ENCODE peak calls at places on chromosomes 1 and 21, in four cellular contexts. S is A549, Z is K562, D is GM12878. X is an unnamed sample.

GRCh38 chr1:154955039-154955717 is 721 bp downstream of the PBXIP1 start:
- DNase-seq in S (no peak), Z (peak), D (no peak), X (peak)

GRCh38 chr21:38148046-38148445 is 108.7 kb upstream of the KCNJ15 start:
- DNase-seq in S (no peak), Z (no peak), D (no peak), X (no peak)

GRCh38 chr1:178353524-178353923 is 143.2 kb downstream of the CLEC20A start:
- DNase-seq in S (no peak), Z (no peak), D (no peak), X (no peak)

GRCh38 chr1:155008015-155008941 is 5.7 kb downstream of the ZBTB7B start:
- DNase-seq in S (no peak), Z (peak), D (no peak), X (no peak)

GRCh38 chr1:87089070-87089736 is 174.8 kb downstream of the HS2ST1 start:
- DNase-seq in S (no peak), Z (no peak), D (no peak), X (no peak)

GRCh38 chr1:28582248-28582615 is 9.8 kb upstream of the RAB42 start:
- DNase-seq in S (peak), Z (no peak), D (no peak), X (no peak)

GRCh38 chr1:21290546-21290944 is 282 bp upstream of the ECE1 start:
- DNase-seq in S (peak), Z (no peak), D (peak), X (no peak)

GRCh38 chr1:223123238-223123976 is 19.6 kb downstream of the TLR5 start:
- DNase-seq in S (peak), Z (peak), D (no peak), X (peak)

GRCh38 chr1:41490911-41491310 is 6.4 kb upstream of the EDN2 start:
- DNase-seq in S (no peak), Z (no peak), D (no peak), X (no peak)

GRCh38 chr1:66135165-66135564 is 342.5 kb downstream of the PDE4B start:
- DNase-seq in S (no peak), Z (no peak), D (no peak), X (no peak)

GRCh38 chr21:34082769-34083168 is 9.4 kb downstream of the MRPS6 start:
- DNase-seq in S (no peak), Z (no peak), D (no peak), X (no peak)

GRCh38 chr1:66152034-66152433 is 359.3 kb downstream of the PDE4B start:
- DNase-seq in S (no peak), Z (no peak), D (no peak), X (no peak)

GRCh38 chr1:95850798-95851197 is 616.8 kb downstream of the RWDD3 start:
- DNase-seq in S (no peak), Z (no peak), D (no peak), X (no peak)

GRCh38 chr1:115606305-115606704 is 35.5 kb upstream of the VANGL1 start:
- DNase-seq in S (no peak), Z (no peak), D (no peak), X (no peak)

GRCh38 chr1:24932284-24932683 is 2.2 kb upstream of the RUNX3 start:
- DNase-seq in S (peak), Z (peak), D (no peak), X (no peak)

GRCh38 chr1:51699376-51699775 is 82.5 kb downstream of the OSBPL9 start:
- DNase-seq in S (no peak), Z (no peak), D (no peak), X (no peak)

GRCh38 chr1:182080955-182081582 is 19.6 kb upstream of the ZNF648 start:
- DNase-seq in S (peak), Z (peak), D (no peak), X (peak)

GRCh38 chr1:7457811-7458210 is 313.3 kb upstream of the VAMP3 start:
- DNase-seq in S (no peak), Z (no peak), D (no peak), X (no peak)

GRCh38 chr21:21559285-21560045 is 561.3 kb downstream of the NCAM2 start:
- DNase-seq in S (no peak), Z (no peak), D (no peak), X (no peak)

GRCh38 chr1:228411548-228412430 is 4.9 kb downstream of the TRIM17 start:
- DNase-seq in S (no peak), Z (no peak), D (no peak), X (no peak)

GRCh38 chr1:154860154-154860870 is 9.8 kb downstream of the KCNN3 start:
- DNase-seq in S (no peak), Z (peak), D (peak), X (no peak)

GRCh38 chr1:27789511-27790154 is 16.6 kb downstream of the STX12 start:
- DNase-seq in S (no peak), Z (no peak), D (no peak), X (no peak)

GRCh38 chr1:114263343-114263742 is 109.7 kb upstream of the SYT6 start:
- DNase-seq in S (no peak), Z (no peak), D (peak), X (no peak)

GRCh38 chr21:16198546-16198945 is 468.8 kb downstream of the USP25 start:
- DNase-seq in S (no peak), Z (no peak), D (no peak), X (no peak)

GRCh38 chr21:32524010-32524719 is 61.2 kb downstream of the TCP10L start:
- DNase-seq in S (no peak), Z (no peak), D (no peak), X (no peak)

GRCh38 chr1:93905051-93905450 is 4.2 kb downstream of the GCLM start:
- DNase-seq in S (no peak), Z (no peak), D (no peak), X (no peak)

GRCh38 chr1:235995511-235995910 is 69.4 kb downstream of the NID1 start:
- DNase-seq in S (no peak), Z (no peak), D (no peak), X (no peak)

GRCh38 chr1:15609631-15610030 is 7.6 kb upstream of the DDI2 start:
- DNase-seq in S (no peak), Z (no peak), D (no peak), X (no peak)

GRCh38 chr1:246647513-246647912 is 76.7 kb upstream of the SCCPDH start:
- DNase-seq in S (no peak), Z (no peak), D (no peak), X (no peak)

GRCh38 chr1:171655215-171656116 is 3.0 kb upstream of the MYOC start:
- DNase-seq in S (peak), Z (peak), D (no peak), X (peak)

GRCh38 chr1:230155021-230155420 is 88.0 kb downstream of the GALNT2 start:
- DNase-seq in S (no peak), Z (no peak), D (no peak), X (no peak)

GRCh38 chr1:108862698-108863477 is 6.0 kb upstream of the AKNAD1 start:
- DNase-seq in S (no peak), Z (no peak), D (no peak), X (no peak)

DNA sequence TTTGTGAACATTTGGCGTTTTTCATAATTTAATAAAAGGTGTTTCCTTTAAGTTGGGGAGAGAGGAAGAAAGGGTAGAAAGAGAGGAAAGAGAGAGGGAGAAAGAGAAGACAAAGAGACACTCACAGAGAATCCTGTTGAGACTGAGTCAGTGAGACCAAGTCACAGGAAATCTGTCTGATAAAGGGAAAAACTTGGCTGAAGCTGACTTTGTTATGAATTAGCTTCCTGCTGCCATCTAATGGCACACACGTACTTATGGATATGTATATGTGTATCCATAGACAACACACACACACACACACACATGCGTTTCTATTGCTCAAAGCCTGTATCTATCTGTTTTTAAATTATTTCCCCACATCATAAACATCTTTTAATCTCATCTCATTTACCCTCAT is 42.5 kb upstream of the DISC1 start:
- DNase-seq in S (peak), Z (no peak), D (no peak), X (peak)
- TF ChIP-seq CHD4 in S (no peak), Z (no peak), D (no peak), X (no peak)

GRCh38 chr1:4836574-4836973 is 182.2 kb downstream of the AJAP1 start:
- DNase-seq in S (no peak), Z (no peak), D (no peak), X (no peak)
- TF ChIP-seq CHD4 in S (no peak), Z (no peak), D (no peak), X (no peak)

GRCh38 chr1:245461681-245462080 is 306.9 kb downstream of the KIF26B start:
- DNase-seq in S (no peak), Z (no peak), D (no peak), X (no peak)

GRCh38 chr1:245458234-245458633 is 303.4 kb downstream of the KIF26B start:
- DNase-seq in S (no peak), Z (no peak), D (no peak), X (no peak)

GRCh38 chr1:245457562-245457961 is 302.8 kb downstream of the KIF26B start:
- DNase-seq in S (no peak), Z (no peak), D (no peak), X (no peak)

GRCh38 chr1:245459621-245460020 is 304.8 kb downstream of the KIF26B start:
- DNase-seq in S (no peak), Z (no peak), D (no peak), X (no peak)

GRCh38 chr1:245458761-245459174 is 304.0 kb downstream of the KIF26B start:
- DNase-seq in S (no peak), Z (no peak), D (no peak), X (no peak)
- TF ChIP-seq CHD4 in S (no peak), Z (no peak), D (no peak), X (no peak)

DNA sequence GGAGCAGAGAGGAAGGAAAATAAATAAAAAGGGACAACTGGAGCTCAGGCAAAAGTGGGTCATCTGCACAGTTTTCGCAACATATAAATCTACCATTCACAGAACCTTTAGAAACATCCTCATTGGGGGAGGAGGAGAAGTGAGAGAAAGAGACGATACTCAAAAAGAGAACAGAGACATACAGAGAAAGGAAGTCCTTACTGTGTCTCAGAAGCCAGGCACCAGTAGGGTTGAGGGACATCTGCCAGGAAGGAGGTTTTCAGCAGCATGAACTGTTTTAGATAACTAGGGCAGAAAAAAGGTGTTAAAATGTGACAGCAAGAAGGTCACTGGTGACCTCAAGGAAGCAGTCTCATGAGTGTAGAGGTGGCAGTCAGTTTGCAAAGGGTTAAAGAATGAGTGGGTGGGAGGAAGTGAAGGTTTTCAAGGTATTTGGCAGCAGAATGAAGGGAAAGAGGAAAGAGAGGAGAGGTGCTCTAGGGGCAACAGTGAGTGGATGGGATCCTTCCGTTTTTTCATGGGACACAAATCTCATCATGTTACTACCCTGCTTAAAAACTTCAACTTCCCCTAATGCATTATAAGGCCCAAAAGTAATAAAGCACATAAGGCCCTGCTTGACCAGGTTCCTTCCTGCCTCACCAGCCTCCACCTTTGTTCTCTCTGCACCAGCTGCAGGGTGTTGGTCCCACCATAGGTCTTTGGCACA is 9.5 kb downstream of the JAK1 start:
- DNase-seq in S (no peak), Z (peak), D (peak), X (no peak)
- TF ChIP-seq CHD4 in S (no peak), Z (no peak), D (no peak), X (no peak)

GRCh38 chr21:30083120-30083945 is 83.3 kb downstream of the CLDN17 start:
- DNase-seq in S (no peak), Z (no peak), D (no peak), X (no peak)
- TF ChIP-seq CHD4 in S (no peak), Z (no peak), D (no peak), X (no peak)

GRCh38 chr1:161954466-161954865 is 69.2 kb downstream of the OLFML2B start:
- DNase-seq in S (no peak), Z (no peak), D (no peak), X (no peak)

GRCh38 chr1:161954050-161954449 is 69.6 kb downstream of the OLFML2B start:
- DNase-seq in S (no peak), Z (no peak), D (no peak), X (no peak)

GRCh38 chr1:161951646-161952045 is 72.0 kb downstream of the OLFML2B start:
- DNase-seq in S (no peak), Z (no peak), D (no peak), X (no peak)

GRCh38 chr1:161953256-161953920 is 70.3 kb downstream of the OLFML2B start:
- DNase-seq in S (no peak), Z (peak), D (no peak), X (no peak)

DNA sequence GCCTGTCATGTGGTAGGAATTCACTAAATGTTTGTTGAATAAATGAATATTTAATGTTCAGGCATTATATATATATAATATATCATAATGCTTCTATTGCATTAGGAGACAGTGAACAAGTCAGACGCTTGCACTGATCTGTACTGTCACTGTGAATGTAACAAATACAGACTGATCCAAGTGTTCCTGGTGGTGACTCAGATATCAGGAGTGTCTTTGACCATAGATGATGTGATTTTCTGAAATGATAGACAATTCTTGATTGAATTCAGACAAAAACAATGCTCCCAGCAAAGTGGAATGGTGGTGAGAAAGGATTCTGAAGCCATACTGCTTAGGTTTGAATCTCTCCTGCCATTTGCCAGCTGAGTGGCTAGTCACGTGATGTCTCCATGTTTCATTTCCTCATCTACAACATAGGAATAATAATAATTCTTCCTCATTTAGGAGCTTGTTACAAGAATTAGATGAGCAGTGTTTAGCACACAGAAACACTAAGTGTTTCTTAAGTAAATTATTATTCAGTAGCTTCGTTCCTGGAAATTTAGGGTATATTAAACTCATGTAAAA is 71.0 kb downstream of the OLFML2B start:
- DNase-seq in S (no peak), Z (no peak), D (no peak), X (no peak)
- TF ChIP-seq CHD4 in S (no peak), Z (no peak), D (no peak), X (no peak)